ENCODE peak calls at places on chromosomes 12 and 14, in ten cellular contexts. M, R, N, I, W, Z, S, U, D and C are unnamed samples.

GRCh38 chr12:11577658-11578260 is 71.7 kb upstream of the ETV6 start:
- DNase-seq in M (no peak), R (no peak), N (no peak), I (no peak), W (no peak), Z (no peak), S (no peak), U (no peak), D (no peak), C (no peak)

GRCh38 chr12:54000774-54001114 is 783 bp downstream of the HOXC9 start:
- DNase-seq in M (no peak), R (no peak), N (no peak), I (no peak), W (no peak), Z (no peak), S (no peak), U (no peak), D (no peak), C (no peak)

GRCh38 chr14:24392327-24393098 is 6.3 kb upstream of the NYNRIN start:
- DNase-seq in M (no peak), R (no peak), N (peak), I (no peak), W (no peak), Z (no peak), S (no peak), U (peak), D (no peak), C (no peak)

GRCh38 chr14:67311868-67312267 is 47.7 kb downstream of the ATP6V1D start:
- DNase-seq in M (no peak), R (no peak), N (no peak), I (no peak), W (no peak), Z (no peak), S (no peak), U (no peak), D (no peak), C (no peak)

GRCh38 chr14:51821822-51822221 is 38.6 kb upstream of the GNG2 start:
- DNase-seq in M (no peak), R (no peak), N (no peak), I (no peak), W (no peak), Z (no peak), S (no peak), U (no peak), D (no peak), C (no peak)

GRCh38 chr12:93318720-93319522 is 58.8 kb upstream of the NUDT4 start:
- DNase-seq in M (no peak), R (no peak), N (no peak), I (no peak), W (no peak), Z (no peak), S (peak), U (no peak), D (peak), C (no peak)

GRCh38 chr14:23094666-23095195 is at the start of gene ACIN1:
- DNase-seq in M (peak), R (peak), N (no peak), I (peak), W (no peak), Z (peak), S (peak), U (no peak), D (no peak), C (peak)

GRCh38 chr12:81212996-81213696 is 135.3 kb downstream of the ACSS3 start:
- DNase-seq in M (no peak), R (no peak), N (no peak), I (no peak), W (no peak), Z (no peak), S (no peak), U (no peak), D (no peak), C (no peak)

GRCh38 chr12:102735104-102735503 is 181.9 kb downstream of the PAH start:
- DNase-seq in M (no peak), R (no peak), N (no peak), I (peak), W (no peak), Z (no peak), S (no peak), U (no peak), D (no peak), C (peak)

GRCh38 chr12:108768591-108769500 is 37.5 kb upstream of the CORO1C start:
- DNase-seq in M (peak), R (peak), N (peak), I (peak), W (no peak), Z (no peak), S (peak), U (no peak), D (peak), C (peak)

GRCh38 chr12:98594050-98594853 is 766 bp downstream of the SLC25A3 start:
- DNase-seq in M (no peak), R (peak), N (peak), I (peak), W (no peak), Z (peak), S (peak), U (no peak), D (peak), C (no peak)

GRCh38 chr12:111192657-111193056 is 176.2 kb downstream of the PHETA1 start:
- DNase-seq in M (no peak), R (no peak), N (no peak), I (no peak), W (no peak), Z (no peak), S (no peak), U (no peak), D (no peak), C (no peak)

GRCh38 chr14:103504991-103505565 is 17.6 kb downstream of the CKB start:
- DNase-seq in M (no peak), R (no peak), N (no peak), I (no peak), W (no peak), Z (no peak), S (peak), U (no peak), D (no peak), C (peak)